ENCODE peak calls at places on chromosomes 16 and 17, in seven cellular contexts. H is prostate gland; U is NCI-H1092; T is LoVo; Q is A549; P is stimulated activated CD4-positive, alpha-beta T cell treated with anti-CD3 and anti-CD28 coated beads, Interleukin-1b, Interleukin-23, amount 100 ng/mL, for 48 hours; A is endothelial cell. M is an unnamed sample.

GRCh38 chr16:10098991-10099390 is 83.2 kb downstream of the GRIN2A start:
- DNase-seq in H (no peak), U (no peak), T (no peak), Q (no peak), P (no peak), A (no peak), M (no peak)

GRCh38 chr16:11089504-11090124 is 145.2 kb downstream of the CLEC16A start:
- DNase-seq in H (no peak), U (no peak), T (no peak), Q (no peak), P (no peak), A (no peak), M (no peak)

GRCh38 chr16:87047221-87048037 is 269.8 kb downstream of the C16orf95 start:
- DNase-seq in H (no peak), U (peak), T (no peak), Q (no peak), P (no peak), A (no peak), M (no peak)

GRCh38 chr16:57341441-57342303 is 16.9 kb upstream of the CCL22 start:
- DNase-seq in H (peak), U (no peak), T (peak), Q (peak), P (no peak), A (no peak), M (peak)

GRCh38 chr17:80196652-80197051 is 23.5 kb downstream of the SGSH start:
- DNase-seq in H (no peak), U (no peak), T (no peak), Q (no peak), P (no peak), A (no peak), M (no peak)

GRCh38 chr17:16361874-16362273 is 8.6 kb upstream of the CENPV start:
- DNase-seq in H (no peak), U (no peak), T (no peak), Q (no peak), P (no peak), A (no peak), M (no peak)

GRCh38 chr16:17566075-17566474 is 95.3 kb upstream of the XYLT1 start:
- DNase-seq in H (no peak), U (no peak), T (no peak), Q (no peak), P (no peak), A (no peak), M (no peak)

GRCh38 chr17:82788206-82789001 is 36.5 kb downstream of the TBCD start:
- DNase-seq in H (no peak), U (no peak), T (no peak), Q (no peak), P (no peak), A (no peak), M (no peak)

GRCh38 chr16:69503244-69503643 is 62.5 kb upstream of the NFAT5 start:
- DNase-seq in H (no peak), U (no peak), T (no peak), Q (no peak), P (no peak), A (no peak), M (no peak)

GRCh38 chr17:39787743-39788484 is 50.2 kb downstream of the GRB7 start:
- DNase-seq in H (no peak), U (no peak), T (no peak), Q (no peak), P (no peak), A (no peak), M (no peak)

GRCh38 chr16:4123617-4124300 is 7.5 kb upstream of the ADCY9 start:
- DNase-seq in H (no peak), U (no peak), T (no peak), Q (no peak), P (no peak), A (no peak), M (no peak)

GRCh38 chr16:88761830-88762229 is 23.2 kb downstream of the PIEZO1 start:
- DNase-seq in H (peak), U (no peak), T (peak), Q (no peak), P (no peak), A (no peak), M (no peak)

GRCh38 chr17:6452471-6453266 is 8.4 kb downstream of the PIMREG start:
- DNase-seq in H (no peak), U (no peak), T (no peak), Q (no peak), P (no peak), A (no peak), M (no peak)

GRCh38 chr16:86243123-86243473 is 267.2 kb upstream of the FOXF1 start:
- DNase-seq in H (no peak), U (no peak), T (no peak), Q (no peak), P (no peak), A (no peak), M (no peak)

GRCh38 chr16:70689970-70690905 is 4.4 kb upstream of the MTSS2 start:
- DNase-seq in H (no peak), U (no peak), T (no peak), Q (no peak), P (no peak), A (no peak), M (no peak)

GRCh38 chr16:87627542-87628245 is 25.4 kb downstream of the JPH3 start:
- DNase-seq in H (no peak), U (no peak), T (no peak), Q (no peak), P (no peak), A (no peak), M (no peak)

GRCh38 chr16:88549671-88550643 is 20.2 kb upstream of the ZC3H18 start:
- DNase-seq in H (no peak), U (no peak), T (no peak), Q (no peak), P (no peak), A (no peak), M (no peak)

GRCh38 chr16:74874123-74874522 is 99.5 kb upstream of the FA2H start:
- DNase-seq in H (no peak), U (no peak), T (no peak), Q (no peak), P (no peak), A (no peak), M (no peak)

GRCh38 chr17:3740611-3741073 is 16.9 kb downstream of the HASPIN start:
- DNase-seq in H (no peak), U (no peak), T (no peak), Q (no peak), P (no peak), A (no peak), M (no peak)

M was measured in esophagus muscularis mucosa.